ENCODE peak calls at places on chromosomes 2 and 18, in ten cellular contexts. One of them, this sample, is unnamed.

GRCh38 chr2:149561309-149561926 is 26.2 kb downstream of the MMADHC start:
- DNase-seq in lower leg skin: no peak
- DNase-seq in stimulated activated CD8-positive, alpha-beta memory T cell treated with anti-CD3 and anti-CD28 coated beads, Interleukin-12 subunit alpha, Interleukin-12 subunit beta, amount 100 ng/mL, for 4 hours: no peak
- DNase-seq in left ventricle myocardium superior: no peak
- DNase-seq in SIG-M5: no peak
- DNase-seq in KBM-7: peak; percentile 61
- DNase-seq in T-helper 1 cell: no peak
- DNase-seq in AG08395: no peak
- DNase-seq in cardiac fibroblast: peak; percentile 47
- DNase-seq in A172: peak; percentile 27
- DNase-seq in this sample: peak; percentile 32

GRCh38 chr2:8580316-8581047 is 101.4 kb upstream of the ID2 start:
- DNase-seq in lower leg skin: no peak
- DNase-seq in stimulated activated CD8-positive, alpha-beta memory T cell treated with anti-CD3 and anti-CD28 coated beads, Interleukin-12 subunit alpha, Interleukin-12 subunit beta, amount 100 ng/mL, for 4 hours: no peak
- DNase-seq in left ventricle myocardium superior: no peak
- DNase-seq in SIG-M5: no peak
- DNase-seq in KBM-7: no peak
- DNase-seq in T-helper 1 cell: no peak
- DNase-seq in AG08395: no peak
- DNase-seq in cardiac fibroblast: no peak
- DNase-seq in A172: no peak
- DNase-seq in this sample: no peak

GRCh38 chr18:8610442-8610801 is 1.2 kb downstream of the RAB12 start:
- DNase-seq in lower leg skin: no peak
- DNase-seq in stimulated activated CD8-positive, alpha-beta memory T cell treated with anti-CD3 and anti-CD28 coated beads, Interleukin-12 subunit alpha, Interleukin-12 subunit beta, amount 100 ng/mL, for 4 hours: no peak
- DNase-seq in left ventricle myocardium superior: peak; percentile 28
- DNase-seq in SIG-M5: no peak
- DNase-seq in KBM-7: peak; percentile 40
- DNase-seq in T-helper 1 cell: no peak
- DNase-seq in AG08395: no peak
- DNase-seq in cardiac fibroblast: peak; percentile 30
- DNase-seq in A172: peak; percentile 6
- DNase-seq in this sample: peak; percentile 72

GRCh38 chr2:70923378-70924015 is 12.2 kb upstream of the ATP6V1B1 start:
- DNase-seq in lower leg skin: no peak
- DNase-seq in stimulated activated CD8-positive, alpha-beta memory T cell treated with anti-CD3 and anti-CD28 coated beads, Interleukin-12 subunit alpha, Interleukin-12 subunit beta, amount 100 ng/mL, for 4 hours: no peak
- DNase-seq in left ventricle myocardium superior: no peak
- DNase-seq in SIG-M5: no peak
- DNase-seq in KBM-7: peak; percentile 70
- DNase-seq in T-helper 1 cell: no peak
- DNase-seq in AG08395: no peak
- DNase-seq in cardiac fibroblast: no peak
- DNase-seq in A172: no peak
- DNase-seq in this sample: peak; percentile 52

GRCh38 chr2:31434911-31435310 is 20.4 kb upstream of the XDH start:
- DNase-seq in lower leg skin: no peak
- DNase-seq in stimulated activated CD8-positive, alpha-beta memory T cell treated with anti-CD3 and anti-CD28 coated beads, Interleukin-12 subunit alpha, Interleukin-12 subunit beta, amount 100 ng/mL, for 4 hours: no peak
- DNase-seq in left ventricle myocardium superior: no peak
- DNase-seq in SIG-M5: no peak
- DNase-seq in KBM-7: no peak
- DNase-seq in T-helper 1 cell: no peak
- DNase-seq in AG08395: peak; percentile 28
- DNase-seq in cardiac fibroblast: no peak
- DNase-seq in A172: peak; percentile 26
- DNase-seq in this sample: no peak

GRCh38 chr2:107112561-107112960 is 226.6 kb upstream of the ST6GAL2 start:
- DNase-seq in lower leg skin: no peak
- DNase-seq in stimulated activated CD8-positive, alpha-beta memory T cell treated with anti-CD3 and anti-CD28 coated beads, Interleukin-12 subunit alpha, Interleukin-12 subunit beta, amount 100 ng/mL, for 4 hours: no peak
- DNase-seq in left ventricle myocardium superior: no peak
- DNase-seq in SIG-M5: no peak
- DNase-seq in KBM-7: no peak
- DNase-seq in T-helper 1 cell: no peak
- DNase-seq in AG08395: no peak
- DNase-seq in cardiac fibroblast: no peak
- DNase-seq in A172: no peak
- DNase-seq in this sample: no peak

GRCh38 chr2:241298554-241299165 is 16.8 kb downstream of the HDLBP start:
- DNase-seq in lower leg skin: no peak
- DNase-seq in stimulated activated CD8-positive, alpha-beta memory T cell treated with anti-CD3 and anti-CD28 coated beads, Interleukin-12 subunit alpha, Interleukin-12 subunit beta, amount 100 ng/mL, for 4 hours: no peak
- DNase-seq in left ventricle myocardium superior: no peak
- DNase-seq in SIG-M5: no peak
- DNase-seq in KBM-7: no peak
- DNase-seq in T-helper 1 cell: no peak
- DNase-seq in AG08395: no peak
- DNase-seq in cardiac fibroblast: no peak
- DNase-seq in A172: no peak
- DNase-seq in this sample: no peak

GRCh38 chr2:134232868-134233732 is 20.8 kb upstream of the MGAT5 start:
- DNase-seq in lower leg skin: no peak
- DNase-seq in stimulated activated CD8-positive, alpha-beta memory T cell treated with anti-CD3 and anti-CD28 coated beads, Interleukin-12 subunit alpha, Interleukin-12 subunit beta, amount 100 ng/mL, for 4 hours: no peak
- DNase-seq in left ventricle myocardium superior: no peak
- DNase-seq in SIG-M5: no peak
- DNase-seq in KBM-7: peak; percentile 55
- DNase-seq in T-helper 1 cell: no peak
- DNase-seq in AG08395: peak; percentile 4
- DNase-seq in cardiac fibroblast: no peak
- DNase-seq in A172: no peak
- DNase-seq in this sample: no peak

GRCh38 chr2:139099721-139100120 is 319.5 kb upstream of the NXPH2 start:
- DNase-seq in lower leg skin: no peak
- DNase-seq in stimulated activated CD8-positive, alpha-beta memory T cell treated with anti-CD3 and anti-CD28 coated beads, Interleukin-12 subunit alpha, Interleukin-12 subunit beta, amount 100 ng/mL, for 4 hours: no peak
- DNase-seq in left ventricle myocardium superior: no peak
- DNase-seq in SIG-M5: no peak
- DNase-seq in KBM-7: no peak
- DNase-seq in T-helper 1 cell: no peak
- DNase-seq in AG08395: no peak
- DNase-seq in cardiac fibroblast: no peak
- DNase-seq in A172: no peak
- DNase-seq in this sample: no peak

GRCh38 chr2:10236571-10237391 is 65.9 kb upstream of the HPCAL1 start:
- DNase-seq in lower leg skin: no peak
- DNase-seq in stimulated activated CD8-positive, alpha-beta memory T cell treated with anti-CD3 and anti-CD28 coated beads, Interleukin-12 subunit alpha, Interleukin-12 subunit beta, amount 100 ng/mL, for 4 hours: no peak
- DNase-seq in left ventricle myocardium superior: no peak
- DNase-seq in SIG-M5: no peak
- DNase-seq in KBM-7: no peak
- DNase-seq in T-helper 1 cell: peak; percentile 5
- DNase-seq in AG08395: no peak
- DNase-seq in cardiac fibroblast: no peak
- DNase-seq in A172: peak; percentile 54
- DNase-seq in this sample: no peak

GRCh38 chr18:24918257-24918656 is 433.7 kb downstream of the ZNF521 start:
- DNase-seq in lower leg skin: no peak
- DNase-seq in stimulated activated CD8-positive, alpha-beta memory T cell treated with anti-CD3 and anti-CD28 coated beads, Interleukin-12 subunit alpha, Interleukin-12 subunit beta, amount 100 ng/mL, for 4 hours: no peak
- DNase-seq in left ventricle myocardium superior: no peak
- DNase-seq in SIG-M5: no peak
- DNase-seq in KBM-7: no peak
- DNase-seq in T-helper 1 cell: no peak
- DNase-seq in AG08395: no peak
- DNase-seq in cardiac fibroblast: no peak
- DNase-seq in A172: no peak
- DNase-seq in this sample: no peak

GRCh38 chr2:112740522-112740921 is 19.7 kb downstream of the NT5DC4 start:
- DNase-seq in lower leg skin: no peak
- DNase-seq in stimulated activated CD8-positive, alpha-beta memory T cell treated with anti-CD3 and anti-CD28 coated beads, Interleukin-12 subunit alpha, Interleukin-12 subunit beta, amount 100 ng/mL, for 4 hours: no peak
- DNase-seq in left ventricle myocardium superior: no peak
- DNase-seq in SIG-M5: no peak
- DNase-seq in KBM-7: no peak
- DNase-seq in T-helper 1 cell: no peak
- DNase-seq in AG08395: no peak
- DNase-seq in cardiac fibroblast: no peak
- DNase-seq in A172: no peak
- DNase-seq in this sample: no peak

GRCh38 chr2:204024503-204024902 is 87.9 kb downstream of the ICOS start:
- DNase-seq in lower leg skin: no peak
- DNase-seq in stimulated activated CD8-positive, alpha-beta memory T cell treated with anti-CD3 and anti-CD28 coated beads, Interleukin-12 subunit alpha, Interleukin-12 subunit beta, amount 100 ng/mL, for 4 hours: no peak
- DNase-seq in left ventricle myocardium superior: no peak
- DNase-seq in SIG-M5: no peak
- DNase-seq in KBM-7: peak; percentile 31
- DNase-seq in T-helper 1 cell: no peak
- DNase-seq in AG08395: peak; percentile 34
- DNase-seq in cardiac fibroblast: peak; percentile 27
- DNase-seq in A172: peak; percentile 54
- DNase-seq in this sample: peak; percentile 69

GRCh38 chr2:214203744-214204289 is 207.0 kb upstream of the VWC2L start:
- DNase-seq in lower leg skin: no peak
- DNase-seq in stimulated activated CD8-positive, alpha-beta memory T cell treated with anti-CD3 and anti-CD28 coated beads, Interleukin-12 subunit alpha, Interleukin-12 subunit beta, amount 100 ng/mL, for 4 hours: no peak
- DNase-seq in left ventricle myocardium superior: no peak
- DNase-seq in SIG-M5: no peak
- DNase-seq in KBM-7: no peak
- DNase-seq in T-helper 1 cell: no peak
- DNase-seq in AG08395: no peak
- DNase-seq in cardiac fibroblast: no peak
- DNase-seq in A172: peak; percentile 6
- DNase-seq in this sample: no peak

GRCh38 chr2:26993768-26994167 is 23.3 kb downstream of the MAPRE3 start:
- DNase-seq in lower leg skin: no peak
- DNase-seq in stimulated activated CD8-positive, alpha-beta memory T cell treated with anti-CD3 and anti-CD28 coated beads, Interleukin-12 subunit alpha, Interleukin-12 subunit beta, amount 100 ng/mL, for 4 hours: no peak
- DNase-seq in left ventricle myocardium superior: no peak
- DNase-seq in SIG-M5: no peak
- DNase-seq in KBM-7: peak; percentile 25
- DNase-seq in T-helper 1 cell: no peak
- DNase-seq in AG08395: no peak
- DNase-seq in cardiac fibroblast: no peak
- DNase-seq in A172: no peak
- DNase-seq in this sample: no peak

GRCh38 chr2:219281588-219281987 is 2.4 kb downstream of the DNAJB2 start:
- DNase-seq in lower leg skin: no peak
- DNase-seq in stimulated activated CD8-positive, alpha-beta memory T cell treated with anti-CD3 and anti-CD28 coated beads, Interleukin-12 subunit alpha, Interleukin-12 subunit beta, amount 100 ng/mL, for 4 hours: no peak
- DNase-seq in left ventricle myocardium superior: no peak
- DNase-seq in SIG-M5: no peak
- DNase-seq in KBM-7: no peak
- DNase-seq in T-helper 1 cell: no peak
- DNase-seq in AG08395: no peak
- DNase-seq in cardiac fibroblast: no peak
- DNase-seq in A172: no peak
- DNase-seq in this sample: no peak

GRCh38 chr2:149380205-149380604 is 49.8 kb downstream of the LYPD6 start:
- DNase-seq in lower leg skin: no peak
- DNase-seq in stimulated activated CD8-positive, alpha-beta memory T cell treated with anti-CD3 and anti-CD28 coated beads, Interleukin-12 subunit alpha, Interleukin-12 subunit beta, amount 100 ng/mL, for 4 hours: no peak
- DNase-seq in left ventricle myocardium superior: no peak
- DNase-seq in SIG-M5: no peak
- DNase-seq in KBM-7: no peak
- DNase-seq in T-helper 1 cell: no peak
- DNase-seq in AG08395: no peak
- DNase-seq in cardiac fibroblast: no peak
- DNase-seq in A172: no peak
- DNase-seq in this sample: no peak

GRCh38 chr2:205235434-205235833 is 446.9 kb upstream of the NRP2 start:
- DNase-seq in lower leg skin: no peak
- DNase-seq in stimulated activated CD8-positive, alpha-beta memory T cell treated with anti-CD3 and anti-CD28 coated beads, Interleukin-12 subunit alpha, Interleukin-12 subunit beta, amount 100 ng/mL, for 4 hours: no peak
- DNase-seq in left ventricle myocardium superior: no peak
- DNase-seq in SIG-M5: no peak
- DNase-seq in KBM-7: no peak
- DNase-seq in T-helper 1 cell: no peak
- DNase-seq in AG08395: no peak
- DNase-seq in cardiac fibroblast: no peak
- DNase-seq in A172: no peak
- DNase-seq in this sample: no peak

GRCh38 chr2:172701250-172701649 is 34.4 kb upstream of the RAPGEF4 start:
- DNase-seq in lower leg skin: no peak
- DNase-seq in stimulated activated CD8-positive, alpha-beta memory T cell treated with anti-CD3 and anti-CD28 coated beads, Interleukin-12 subunit alpha, Interleukin-12 subunit beta, amount 100 ng/mL, for 4 hours: no peak
- DNase-seq in left ventricle myocardium superior: no peak
- DNase-seq in SIG-M5: no peak
- DNase-seq in KBM-7: no peak
- DNase-seq in T-helper 1 cell: no peak
- DNase-seq in AG08395: peak; percentile 79
- DNase-seq in cardiac fibroblast: peak; percentile 16
- DNase-seq in A172: peak; percentile 63
- DNase-seq in this sample: no peak

This sample was measured in DMS53.